ENCODE peak calls at places on chromosomes 6 and 20, in five cellular contexts. Z, Y, G, W and D are unnamed samples.

GRCh38 chr6:45884336-45884735 is 131.3 kb downstream of the CLIC5 start:
- DNase-seq in Z (no peak), Y (no peak), G (no peak), W (no peak), D (no peak)

GRCh38 chr6:30981942-30982772 is 1.4 kb upstream of the MUC21 start:
- DNase-seq in G (no peak), Y (no peak), W (peak; percentile 55), Z (no peak), D (no peak)

GRCh38 chr6:168037242-168037641 is 39.8 kb downstream of the KIF25 start:
- DNase-seq in W (peak; percentile 46), Y (no peak), Z (no peak), G (no peak), D (no peak)

GRCh38 chr6:41786451-41787218 is 859 bp upstream of the TOMM6 start:
- DNase-seq in Z (peak; percentile 87), W (peak; percentile 84), G (peak; percentile 92), Y (peak; percentile 68), D (peak; percentile 87)

GRCh38 chr20:63782051-63782471 is 42.5 kb downstream of the SLC2A4RG start:
- DNase-seq in Z (peak; percentile 72), W (peak; percentile 28), G (no peak), Y (no peak), D (no peak)

GRCh38 chr20:25588491-25588890 is 3.2 kb upstream of the NINL start:
- DNase-seq in G (no peak), Y (no peak), Z (no peak), W (no peak), D (no peak)

GRCh38 chr20:38883981-38884733 is 42.1 kb upstream of the FAM83D start:
- DNase-seq in W (no peak), Z (no peak), Y (no peak), G (no peak), D (no peak)

GRCh38 chr6:105790635-105791034 is 295.5 kb upstream of the PRDM1 start:
- DNase-seq in G (no peak), Y (peak; percentile 9), Z (no peak), W (no peak), D (no peak)

GRCh38 chr6:42197574-42198362 is 3.0 kb upstream of the GUCA1B start:
- DNase-seq in Y (peak; percentile 42), G (no peak), W (peak; percentile 52), Z (no peak), D (no peak)

GRCh38 chr20:10662151-10662550 is 11.6 kb downstream of the JAG1 start:
- DNase-seq in W (no peak), Y (no peak), G (no peak), Z (no peak), D (no peak)

GRCh38 chr6:90973158-90973557 is 386.3 kb upstream of the MAP3K7 start:
- DNase-seq in Y (no peak), Z (no peak), G (no peak), W (no peak), D (no peak)

GRCh38 chr20:19382371-19382770 is 169.9 kb downstream of the SLC24A3 start:
- DNase-seq in Z (no peak), G (no peak), W (no peak), Y (no peak), D (no peak)

GRCh38 chr6:38482466-38482865 is 157.3 kb downstream of the BTBD9 start:
- DNase-seq in Z (no peak), W (no peak), G (no peak), Y (no peak), D (no peak)

GRCh38 chr20:25025091-25025861 is 32.7 kb downstream of the ACSS1 start:
- DNase-seq in Z (no peak), W (no peak), Y (no peak), G (no peak), D (no peak)

GRCh38 chr6:143006787-143007186 is 53.9 kb upstream of the AIG1 start:
- DNase-seq in G (no peak), Y (no peak), W (no peak), Z (no peak), D (no peak)

GRCh38 chr20:5845686-5846651 is 95.8 kb downstream of the SHLD1 start:
- DNase-seq in Z (no peak), G (no peak), Y (no peak), W (no peak), D (no peak)

GRCh38 chr6:56370591-56371198 is 123.3 kb upstream of the COL21A1 start:
- DNase-seq in G (peak; percentile 36), W (peak; percentile 75), Y (peak; percentile 85), Z (no peak), D (no peak)

GRCh38 chr6:140319209-140319608 is 944.8 kb upstream of the CITED2 start:
- DNase-seq in Y (no peak), W (peak; percentile 5), G (no peak), Z (no peak), D (no peak)

GRCh38 chr6:11279213-11279780 is 46.8 kb upstream of the NEDD9 start:
- DNase-seq in Y (no peak), W (no peak), G (no peak), Z (no peak), D (no peak)